ENCODE peak calls at places on chromosomes 5 and 9, in seven cellular contexts. M, I, C, O, U, T and K are unnamed samples.

GRCh38 chr5:143376911-143377838 is 26.3 kb downstream of the NR3C1 start:
- DNase-seq in T (no peak), I (no peak), M (peak; percentile 62), C (no peak), O (no peak), U (peak; percentile 75), K (no peak)

GRCh38 chr5:143243103-143243502 is 160.4 kb downstream of the NR3C1 start:
- DNase-seq in M (no peak), U (no peak), O (no peak), T (no peak), C (no peak), I (no peak), K (no peak)

GRCh38 chr9:3807601-3808000 is 281.8 kb upstream of the RFX3 start:
- DNase-seq in O (no peak), U (no peak), C (no peak), T (no peak), M (no peak), I (no peak), K (no peak)

GRCh38 chr5:179867476-179867875 is 8.9 kb upstream of the MRNIP start:
- DNase-seq in O (no peak), C (no peak), T (no peak), U (no peak), I (no peak), M (no peak), K (no peak)

GRCh38 chr5:83097582-83098265 is 20.4 kb downstream of the XRCC4 start:
- DNase-seq in M (no peak), U (no peak), T (no peak), C (no peak), I (no peak), O (no peak), K (no peak)

GRCh38 chr5:150138551-150139265 is 16.9 kb downstream of the PDGFRB start:
- DNase-seq in T (no peak), C (peak; percentile 67), O (no peak), I (no peak), U (no peak), M (no peak), K (no peak)

GRCh38 chr5:167759411-167759821 is 532.0 kb upstream of the WWC1 start:
- DNase-seq in M (no peak), C (no peak), I (no peak), U (peak; percentile 100), O (no peak), T (no peak), K (no peak)

GRCh38 chr5:11962122-11962521 is 57.9 kb upstream of the CTNND2 start:
- DNase-seq in O (no peak), I (no peak), M (no peak), U (no peak), T (no peak), C (no peak), K (no peak)

GRCh38 chr5:91077623-91078022 is 305.5 kb downstream of the ARRDC3 start:
- DNase-seq in U (peak; percentile 34), M (no peak), C (no peak), O (no peak), I (no peak), T (no peak), K (no peak)

GRCh38 chr5:78830647-78831046 is 154.5 kb downstream of the ARSB start:
- DNase-seq in U (no peak), I (no peak), M (no peak), O (no peak), C (no peak), T (no peak), K (no peak)

GRCh38 chr9:88835038-88835466 is 156.2 kb upstream of the S1PR3 start:
- DNase-seq in O (peak; percentile 28), T (no peak), M (no peak), C (no peak), U (no peak), I (no peak), K (no peak)

GRCh38 chr5:137070521-137070920 is 428.6 kb downstream of the SPOCK1 start:
- DNase-seq in U (no peak), C (no peak), M (no peak), I (no peak), O (no peak), T (no peak), K (no peak)

GRCh38 chr9:136597141-136597885 is 51.5 kb upstream of the NOTCH1 start:
- DNase-seq in T (no peak), C (no peak), I (no peak), M (no peak), U (no peak), O (no peak), K (no peak)

GRCh38 chr5:143237664-143238063 is 165.8 kb downstream of the NR3C1 start:
- DNase-seq in C (no peak), I (no peak), M (no peak), T (no peak), U (no peak), O (no peak), K (no peak)

GRCh38 chr9:95226921-95227320 is 90.6 kb downstream of the FANCC start:
- DNase-seq in U (no peak), O (no peak), C (no peak), T (no peak), I (no peak), M (no peak), K (no peak)

GRCh38 chr9:133986061-133986460 is 6.1 kb downstream of the VAV2 start:
- DNase-seq in O (no peak), T (no peak), U (no peak), C (no peak), I (no peak), M (no peak), K (no peak)

GRCh38 chr5:141121563-141121962 is at the start of gene PCDHB4:
- DNase-seq in U (no peak), I (no peak), O (no peak), T (no peak), M (no peak), C (no peak), K (peak; percentile 74)

GRCh38 chr5:110258460-110258859 is 468.0 kb downstream of the TMEM232 start:
- DNase-seq in T (no peak), M (no peak), O (no peak), U (peak; percentile 38), I (peak; percentile 87), C (no peak), K (peak; percentile 11)

GRCh38 chr5:150523472-150524350 is 15.8 kb downstream of the NDST1 start:
- DNase-seq in U (peak; percentile 65), C (peak; percentile 40), T (no peak), M (peak; percentile 63), I (peak; percentile 66), O (peak; percentile 73), K (peak; percentile 68)

GRCh38 chr5:59728356-59728755 is 165.2 kb downstream of the PDE4D start:
- DNase-seq in C (no peak), O (no peak), I (no peak), M (no peak), T (no peak), U (no peak), K (no peak)

GRCh38 chr9:123376218-123377071 is 20.4 kb downstream of the CRB2 start:
- DNase-seq in I (no peak), T (no peak), C (no peak), M (no peak), O (no peak), U (no peak), K (no peak)

DNA sequence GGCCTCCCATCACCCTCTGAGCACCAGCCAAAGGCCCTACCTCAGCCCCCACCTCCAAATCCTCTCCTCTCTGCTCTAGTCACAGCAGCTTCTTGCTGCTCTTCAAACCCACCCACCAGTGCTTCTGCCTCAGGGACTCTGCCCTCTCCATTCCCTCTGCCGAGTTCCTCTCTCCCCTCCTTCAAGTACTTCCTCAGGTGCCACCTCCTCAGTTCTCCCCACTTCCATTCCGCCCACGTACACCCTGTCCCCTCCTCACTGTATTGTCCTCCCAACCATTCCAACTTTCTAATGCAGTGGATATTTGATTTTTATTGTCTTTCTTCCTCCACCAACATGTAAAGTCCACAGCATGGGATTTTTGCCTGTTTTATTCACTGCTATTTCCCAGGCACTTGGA is 43.2 kb downstream of the C5orf15 start:
- DNase-seq in T (no peak), I (no peak), M (no peak), C (no peak), O (no peak), U (no peak), K (no peak)
- TF ChIP-seq CTCF in T (no peak), I (no peak), M (no peak), C (no peak), O (no peak), U (no peak), K (no peak)

DNA sequence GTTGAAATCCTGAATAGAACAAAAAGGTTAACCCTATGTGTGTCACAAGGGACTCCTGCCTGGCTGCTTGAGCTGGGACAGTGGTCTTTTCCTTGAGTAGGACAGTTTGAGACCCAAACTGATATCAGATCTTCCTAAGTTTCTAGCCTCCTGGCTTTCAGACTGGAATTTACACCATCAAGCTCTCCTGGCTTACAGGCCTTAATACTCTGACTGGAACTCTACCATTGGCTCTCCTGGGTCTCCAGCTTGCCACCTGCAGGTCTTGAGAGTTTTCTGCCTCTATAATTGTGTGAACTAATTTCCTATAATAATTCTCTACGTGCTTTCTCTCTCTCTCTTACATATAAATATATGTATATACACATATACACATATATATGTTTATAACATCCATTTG is 112.5 kb downstream of the PRR16 start:
- DNase-seq in M (no peak), U (no peak), I (no peak), C (no peak), T (no peak), O (no peak), K (no peak)
- TF ChIP-seq CTCF in M (no peak), U (no peak), I (no peak), C (no peak), T (no peak), O (no peak), K (no peak)

GRCh38 chr5:176619569-176620332 is 9.8 kb upstream of the GPRIN1 start:
- DNase-seq in O (no peak), M (no peak), T (no peak), U (no peak), C (no peak), I (no peak), K (no peak)
- TF ChIP-seq CTCF in O (peak; percentile 2), M (no peak), T (no peak), U (no peak), C (no peak), I (no peak), K (no peak)

DNA sequence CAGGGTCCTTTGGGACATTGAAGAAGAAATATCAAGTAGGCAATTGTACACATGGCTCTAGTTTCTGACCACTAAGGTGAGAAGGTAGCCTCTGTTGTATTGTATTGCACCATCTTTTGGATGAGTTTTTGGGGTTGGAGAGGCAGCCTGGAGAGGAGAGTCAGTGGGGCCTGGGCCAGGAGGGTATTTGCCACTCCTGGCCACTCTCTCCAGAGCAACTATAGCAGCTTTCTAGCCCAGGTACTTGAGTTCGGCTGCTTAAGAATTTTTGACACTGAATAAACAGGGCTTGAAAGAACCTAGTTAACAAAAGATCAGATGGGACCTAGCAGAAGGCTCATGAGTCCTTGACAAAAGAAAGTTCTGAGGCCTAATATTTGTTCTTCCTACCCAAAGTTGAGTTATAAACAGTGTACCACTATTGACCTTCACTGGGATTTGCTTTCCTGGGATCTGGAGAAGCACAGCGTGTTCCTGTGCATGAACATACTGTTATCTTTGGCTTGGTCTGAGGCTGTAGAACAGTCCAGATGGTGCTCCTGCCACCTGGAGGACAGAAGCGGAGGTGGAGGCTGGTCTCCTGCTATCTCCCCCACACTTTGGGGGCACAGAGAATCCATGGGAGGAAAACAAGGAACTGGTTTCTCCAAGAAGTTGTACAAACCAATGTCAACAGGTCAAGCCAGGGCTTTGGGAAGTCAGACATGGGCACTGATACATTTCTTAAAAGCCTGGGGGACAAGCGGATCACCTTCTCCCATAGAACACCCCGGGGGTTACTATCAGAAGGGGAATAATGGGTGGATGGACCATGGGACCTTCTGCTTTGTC is 110.4 kb upstream of the LIFR start:
- DNase-seq in I (peak; percentile 63), M (no peak), T (no peak), U (peak; percentile 39), C (peak; percentile 68), O (peak; percentile 5), K (peak; percentile 53)
- TF ChIP-seq CTCF in I (peak; percentile 88), M (no peak), T (no peak), U (no peak), C (peak; percentile 85), O (peak; percentile 68), K (peak; percentile 74)